ENCODE peak calls at places on chromosomes 13 and 19, in ten cellular contexts. L is pancreas, J is left ventricle myocardium inferior, B is suprapubic skin, A is AG04450, N is fibroblast of lung, M is stomach, R is breast epithelium, O is fibroblast of pulmonary artery, T is psoas muscle. Z is an unnamed sample.

GRCh38 chr13:108496364-108497215 is 132.8 kb upstream of the MYO16 start:
- DNase-seq in L (no peak), J (no peak), B (no peak), A (no peak), N (peak), M (no peak), R (no peak), O (peak), T (no peak), Z (peak)

GRCh38 chr19:53432088-53432661 is 391 bp downstream of the ZNF761 start:
- DNase-seq in L (peak), J (peak), B (peak), A (no peak), N (peak), M (peak), R (no peak), O (peak), T (peak), Z (peak)

GRCh38 chr19:46635920-46636761 is at the start of gene GNG8:
- DNase-seq in L (no peak), J (no peak), B (no peak), A (no peak), N (no peak), M (no peak), R (no peak), O (no peak), T (no peak), Z (no peak)

GRCh38 chr13:74820809-74821208 is 661.2 kb downstream of the TBC1D4 start:
- DNase-seq in L (no peak), J (no peak), B (no peak), A (no peak), N (no peak), M (no peak), R (no peak), O (no peak), T (no peak), Z (no peak)

GRCh38 chr13:72652681-72653080 is 74.7 kb downstream of the MZT1 start:
- DNase-seq in L (no peak), J (no peak), B (no peak), A (no peak), N (peak), M (no peak), R (no peak), O (peak), T (no peak), Z (peak)

GRCh38 chr13:34364633-34365032 is 546.7 kb downstream of the RFC3 start:
- DNase-seq in L (no peak), J (no peak), B (no peak), A (no peak), N (peak), M (no peak), R (no peak), O (peak), T (no peak), Z (peak)

GRCh38 chr13:26498524-26499208 is 58.8 kb upstream of the WASF3 start:
- DNase-seq in L (no peak), J (no peak), B (no peak), A (no peak), N (peak), M (no peak), R (no peak), O (peak), T (no peak), Z (peak)

GRCh38 chr13:33446821-33447481 is 161.4 kb upstream of the STARD13 start:
- DNase-seq in L (no peak), J (no peak), B (no peak), A (no peak), N (no peak), M (peak), R (peak), O (no peak), T (no peak), Z (no peak)

GRCh38 chr13:91652389-91652788 is 254.0 kb downstream of the GPC5 start:
- DNase-seq in L (no peak), J (no peak), B (no peak), A (no peak), N (no peak), M (no peak), R (no peak), O (no peak), T (no peak), Z (no peak)

GRCh38 chr19:30434797-30435594 is 62.8 kb downstream of the ZNF536 start:
- DNase-seq in L (no peak), J (no peak), B (no peak), A (no peak), N (no peak), M (no peak), R (no peak), O (no peak), T (no peak), Z (no peak)

GRCh38 chr13:51501592-51502205 is 48.9 kb upstream of the INTS6 start:
- DNase-seq in L (no peak), J (no peak), B (no peak), A (no peak), N (peak), M (no peak), R (no peak), O (peak), T (no peak), Z (peak)

GRCh38 chr19:53518061-53518460 is 19.9 kb upstream of the ZNF331 start:
- DNase-seq in L (no peak), J (no peak), B (no peak), A (no peak), N (no peak), M (no peak), R (no peak), O (no peak), T (no peak), Z (no peak)

GRCh38 chr13:48161530-48162179 is 66.8 kb upstream of the MED4 start:
- DNase-seq in L (peak), J (peak), B (peak), A (no peak), N (no peak), M (peak), R (no peak), O (no peak), T (peak), Z (no peak)

GRCh38 chr13:29594310-29594709 is 1.2 kb downstream of the SLC7A1 start:
- DNase-seq in L (peak), J (no peak), B (no peak), A (peak), N (peak), M (peak), R (peak), O (peak), T (no peak), Z (peak)

GRCh38 chr13:33129094-33129832 is 113.0 kb downstream of the KL start:
- DNase-seq in L (no peak), J (peak), B (no peak), A (no peak), N (no peak), M (no peak), R (no peak), O (no peak), T (no peak), Z (no peak)

GRCh38 chr19:17052439-17052838 is 22.8 kb downstream of the HAUS8 start:
- DNase-seq in L (no peak), J (no peak), B (no peak), A (no peak), N (peak), M (peak), R (no peak), O (peak), T (no peak), Z (peak)

GRCh38 chr19:13212759-13213330 is 62.6 kb downstream of the IER2 start:
- DNase-seq in L (peak), J (peak), B (peak), A (no peak), N (peak), M (peak), R (peak), O (peak), T (peak), Z (peak)

GRCh38 chr19:3471954-3472655 is 8.2 kb downstream of the SMIM24 start:
- DNase-seq in L (no peak), J (peak), B (no peak), A (no peak), N (no peak), M (peak), R (no peak), O (no peak), T (peak), Z (no peak)

GRCh38 chr19:35462476-35462953 is 14.5 kb downstream of the FFAR2 start:
- DNase-seq in L (no peak), J (no peak), B (no peak), A (no peak), N (no peak), M (no peak), R (no peak), O (no peak), T (no peak), Z (no peak)

GRCh38 chr13:113902536-113902935 is 38.7 kb upstream of the GAS6 start:
- DNase-seq in L (no peak), J (no peak), B (no peak), A (no peak), N (peak), M (no peak), R (no peak), O (peak), T (no peak), Z (no peak)

GRCh38 chr19:22609630-22610029 is 24.5 kb upstream of the ZNF492 start:
- DNase-seq in L (no peak), J (no peak), B (no peak), A (no peak), N (no peak), M (no peak), R (no peak), O (no peak), T (no peak), Z (no peak)

GRCh38 chr19:7701654-7702457 is at the start of gene FCER2:
- DNase-seq in L (no peak), J (no peak), B (no peak), A (no peak), N (no peak), M (no peak), R (no peak), O (no peak), T (no peak), Z (no peak)

GRCh38 chr19:5436101-5436947 is 18.9 kb upstream of the ZNRF4 start:
- DNase-seq in L (no peak), J (no peak), B (no peak), A (peak), N (peak), M (no peak), R (no peak), O (peak), T (no peak), Z (peak)

GRCh38 chr19:45568732-45569131 is 15.9 kb downstream of the OPA3 start:
- DNase-seq in L (no peak), J (no peak), B (no peak), A (no peak), N (peak), M (no peak), R (no peak), O (peak), T (no peak), Z (peak)

GRCh38 chr19:57887195-57887941 is 1.5 kb downstream of the ZNF814 start:
- DNase-seq in L (no peak), J (no peak), B (no peak), A (no peak), N (peak), M (no peak), R (no peak), O (peak), T (no peak), Z (peak)

GRCh38 chr19:8143041-8143440 is 6.4 kb downstream of the FBN3 start:
- DNase-seq in L (no peak), J (no peak), B (no peak), A (no peak), N (no peak), M (no peak), R (no peak), O (no peak), T (no peak), Z (no peak)

GRCh38 chr19:55118401-55118991 is 1.1 kb upstream of the PPP1R12C start:
- DNase-seq in L (peak), J (peak), B (no peak), A (no peak), N (no peak), M (no peak), R (no peak), O (peak), T (peak), Z (peak)

GRCh38 chr19:17209126-17210036 is 5.8 kb upstream of the USE1 start:
- DNase-seq in L (no peak), J (no peak), B (no peak), A (no peak), N (peak), M (peak), R (no peak), O (peak), T (no peak), Z (peak)

DNA sequence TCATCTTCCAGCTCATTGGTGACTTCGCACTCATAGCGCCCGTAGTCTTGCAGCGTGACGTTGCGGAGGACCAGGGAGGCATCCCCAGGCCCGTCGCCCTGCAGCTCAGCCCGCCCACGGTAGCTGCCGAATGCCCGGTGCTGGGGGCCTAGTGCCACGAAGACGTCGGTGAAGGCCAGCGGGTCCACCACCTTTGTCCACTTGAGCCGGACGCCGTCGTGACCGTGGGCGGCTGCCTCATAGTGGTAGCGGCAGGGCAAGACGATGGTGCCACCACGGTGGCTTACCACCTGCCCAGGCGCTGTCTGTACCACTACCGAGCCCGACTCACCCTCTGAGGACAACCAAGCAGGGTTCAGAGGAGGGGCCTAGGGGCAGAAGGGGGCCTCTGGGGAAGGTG is 12.3 kb downstream of the TM6SF2 start:
- DNase-seq in L (no peak), J (no peak), B (no peak), A (no peak), N (no peak), M (no peak), R (no peak), O (no peak), T (no peak), Z (no peak)
- H3K4me3 ChIP-seq in L (no peak), J (no peak), B (no peak), A (no peak), N (no peak), M (no peak), R (peak), O (no peak), T (no peak), Z (no peak)

GRCh38 chr19:10339977-10340376 is 553 bp upstream of the ICAM3 start:
- DNase-seq in L (no peak), J (no peak), B (no peak), A (no peak), N (no peak), M (no peak), R (no peak), O (no peak), T (no peak), Z (no peak)
- H3K4me3 ChIP-seq in L (no peak), J (no peak), B (no peak), A (no peak), N (no peak), M (no peak), R (no peak), O (no peak), T (no peak), Z (no peak)

GRCh38 chr19:2391118-2391725 is 31.2 kb downstream of the TMPRSS9 start:
- DNase-seq in L (peak), J (no peak), B (no peak), A (peak), N (peak), M (peak), R (no peak), O (peak), T (no peak), Z (peak)

GRCh38 chr19:2392366-2392765 is 32.3 kb downstream of the TMPRSS9 start:
- DNase-seq in L (no peak), J (no peak), B (no peak), A (no peak), N (no peak), M (no peak), R (no peak), O (no peak), T (no peak), Z (no peak)

GRCh38 chr19:2398735-2399305 is 28.6 kb downstream of the TIMM13 start:
- DNase-seq in L (no peak), J (no peak), B (no peak), A (no peak), N (no peak), M (no peak), R (no peak), O (no peak), T (no peak), Z (no peak)

GRCh38 chr19:2394054-2394668 is 33.2 kb downstream of the TIMM13 start:
- DNase-seq in L (no peak), J (no peak), B (no peak), A (no peak), N (no peak), M (no peak), R (no peak), O (no peak), T (no peak), Z (peak)

GRCh38 chr19:2394669-2395292 is 32.6 kb downstream of the TIMM13 start:
- DNase-seq in L (no peak), J (no peak), B (no peak), A (no peak), N (no peak), M (no peak), R (no peak), O (no peak), T (no peak), Z (no peak)
- H3K4me3 ChIP-seq in L (no peak), J (no peak), B (no peak), A (no peak), N (no peak), M (no peak), R (no peak), O (no peak), T (no peak), Z (no peak)

GRCh38 chr19:14496029-14496848 is at the start of gene GIPC1:
- DNase-seq in L (peak), J (peak), B (peak), A (peak), N (peak), M (peak), R (peak), O (peak), T (peak), Z (peak)

GRCh38 chr19:14492756-14493337 is 3.1 kb downstream of the GIPC1 start:
- DNase-seq in L (no peak), J (no peak), B (no peak), A (no peak), N (no peak), M (no peak), R (no peak), O (no peak), T (no peak), Z (no peak)

GRCh38 chr19:14495678-14496028 is 274 bp downstream of the GIPC1 start:
- DNase-seq in L (no peak), J (no peak), B (no peak), A (no peak), N (no peak), M (no peak), R (no peak), O (no peak), T (no peak), Z (no peak)

GRCh38 chr19:14494910-14495677 is 833 bp downstream of the GIPC1 start:
- DNase-seq in L (no peak), J (no peak), B (no peak), A (no peak), N (no peak), M (no peak), R (no peak), O (no peak), T (no peak), Z (no peak)

GRCh38 chr19:14494451-14494850 is 1.5 kb downstream of the GIPC1 start:
- DNase-seq in L (no peak), J (no peak), B (no peak), A (no peak), N (no peak), M (no peak), R (no peak), O (no peak), T (no peak), Z (no peak)
- H3K4me3 ChIP-seq in L (no peak), J (peak), B (peak), A (peak), N (peak), M (peak), R (peak), O (peak), T (no peak), Z (peak)

DNA sequence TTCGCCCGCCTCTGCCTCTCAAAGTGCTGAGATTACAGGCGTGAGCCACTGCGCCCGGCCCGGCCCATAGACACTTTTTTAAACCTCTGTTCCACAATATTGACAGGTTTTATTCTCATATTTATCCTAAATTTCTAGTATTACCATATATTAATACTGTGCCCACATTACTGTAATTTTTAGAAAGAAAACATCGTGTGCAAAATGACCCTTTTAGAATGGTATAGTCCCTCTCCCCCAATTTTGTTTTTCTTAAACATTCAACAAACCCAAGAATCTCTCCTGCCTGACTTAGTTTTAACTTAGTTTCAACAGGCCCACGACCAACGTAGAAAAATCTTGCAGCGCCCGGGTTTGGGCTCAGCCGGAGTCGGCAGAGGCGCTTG is 9.1 kb downstream of the CDX2 start:
- DNase-seq in L (no peak), J (no peak), B (no peak), A (no peak), N (no peak), M (no peak), R (no peak), O (no peak), T (no peak), Z (no peak)
- H3K4me3 ChIP-seq in L (peak), J (peak), B (peak), A (no peak), N (no peak), M (peak), R (peak), O (no peak), T (peak), Z (no peak)

DNA sequence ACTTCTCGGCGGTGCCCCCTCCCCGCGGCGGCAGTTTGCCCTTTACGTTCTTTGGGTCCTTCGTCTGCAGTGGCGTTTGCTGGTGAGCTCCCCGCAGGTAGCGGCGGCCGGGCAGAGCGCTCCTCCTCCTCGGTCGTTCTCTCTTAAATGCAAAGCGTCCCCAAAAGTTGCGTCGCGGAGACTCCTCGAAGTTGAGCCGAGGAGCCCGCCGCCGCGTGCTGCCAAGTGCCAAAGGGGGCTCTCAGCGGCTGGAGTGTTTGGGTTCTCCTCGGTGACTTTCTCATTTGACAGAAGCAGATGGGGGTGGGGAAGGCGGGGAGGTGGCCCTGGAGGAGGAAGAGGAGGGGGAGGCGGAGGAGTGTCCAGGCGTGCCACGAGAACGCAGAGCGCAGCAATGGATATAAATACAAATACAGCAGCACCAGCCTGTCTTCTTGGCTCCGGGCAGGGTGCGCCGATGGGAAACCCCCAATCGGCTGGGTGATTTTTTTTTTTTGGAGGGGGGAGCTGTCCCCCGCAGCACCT is at the start of gene SOX21:
- DNase-seq in L (no peak), J (no peak), B (peak), A (no peak), N (no peak), M (no peak), R (no peak), O (no peak), T (no peak), Z (no peak)
- H3K4me3 ChIP-seq in L (no peak), J (peak), B (peak), A (no peak), N (no peak), M (peak), R (peak), O (no peak), T (peak), Z (no peak)

GRCh38 chr13:30880756-30881155 is 25.3 kb upstream of the MEDAG start:
- DNase-seq in L (no peak), J (no peak), B (no peak), A (peak), N (peak), M (no peak), R (no peak), O (peak), T (no peak), Z (peak)
- H3K4me3 ChIP-seq in L (no peak), J (no peak), B (no peak), A (no peak), N (no peak), M (no peak), R (no peak), O (no peak), T (no peak), Z (no peak)

GRCh38 chr19:36891768-36892357 is 24.2 kb downstream of the ZNF829 start:
- DNase-seq in L (no peak), J (no peak), B (no peak), A (no peak), N (no peak), M (no peak), R (no peak), O (no peak), T (no peak), Z (peak)
- H3K4me3 ChIP-seq in L (no peak), J (no peak), B (no peak), A (no peak), N (no peak), M (no peak), R (no peak), O (no peak), T (no peak), Z (no peak)

Z was measured in choroid plexus epithelial cell.